ENCODE peak calls at places on chromosomes 2 and 18, in six cellular contexts. G is CD4-positive, CD25-positive, alpha-beta regulatory T cell; J is tibial nerve; E is CD4-positive, alpha-beta T cell; N is right lobe of liver; D is IMR-90. Z is an unnamed sample.

GRCh38 chr2:208648368-208648767 is 241.8 kb downstream of the PTH2R start:
- DNase-seq in D (no peak), J (no peak), E (no peak), G (no peak), N (no peak), Z (no peak)

GRCh38 chr2:71299507-71299906 is 32.1 kb upstream of the ZNF638 start:
- DNase-seq in D (peak), E (no peak), J (no peak), G (peak), N (no peak), Z (no peak)

GRCh38 chr2:45259144-45259543 is 249.9 kb upstream of the SIX2 start:
- DNase-seq in E (no peak), G (no peak), J (no peak), D (no peak), N (no peak), Z (no peak)

GRCh38 chr2:25339791-25340339 is 1.9 kb downstream of the DNMT3A start:
- DNase-seq in D (no peak), G (no peak), N (peak), J (peak), E (no peak), Z (no peak)

GRCh38 chr18:9823805-9824473 is 61.8 kb upstream of the TXNDC2 start:
- DNase-seq in N (no peak), D (peak), G (no peak), J (no peak), E (no peak), Z (no peak)

GRCh38 chr2:191202881-191203397 is 42.3 kb upstream of the MYO1B start:
- DNase-seq in G (no peak), E (no peak), N (no peak), D (peak), J (no peak), Z (no peak)

GRCh38 chr18:5518899-5519371 is 24.9 kb downstream of the EPB41L3 start:
- DNase-seq in G (no peak), D (peak), E (no peak), J (no peak), N (no peak), Z (no peak)

GRCh38 chr2:33246432-33246831 is 230.0 kb upstream of the RASGRP3 start:
- DNase-seq in D (no peak), N (no peak), G (no peak), J (no peak), E (no peak), Z (no peak)

GRCh38 chr2:30801821-30802455 is 5.3 kb downstream of the CAPN13 start:
- DNase-seq in J (no peak), G (no peak), N (no peak), D (no peak), E (no peak), Z (no peak)

GRCh38 chr2:66814916-66815315 is 380.0 kb downstream of the MEIS1 start:
- DNase-seq in J (no peak), G (no peak), N (no peak), D (no peak), E (no peak), Z (no peak)

GRCh38 chr2:112880696-112881095 is 30.3 kb upstream of the IL37 start:
- DNase-seq in D (peak), E (no peak), G (no peak), J (no peak), N (no peak), Z (no peak)
- H3K27ac ChIP-seq in D (peak), E (no peak), G (no peak), J (no peak), N (no peak), Z (peak)

DNA sequence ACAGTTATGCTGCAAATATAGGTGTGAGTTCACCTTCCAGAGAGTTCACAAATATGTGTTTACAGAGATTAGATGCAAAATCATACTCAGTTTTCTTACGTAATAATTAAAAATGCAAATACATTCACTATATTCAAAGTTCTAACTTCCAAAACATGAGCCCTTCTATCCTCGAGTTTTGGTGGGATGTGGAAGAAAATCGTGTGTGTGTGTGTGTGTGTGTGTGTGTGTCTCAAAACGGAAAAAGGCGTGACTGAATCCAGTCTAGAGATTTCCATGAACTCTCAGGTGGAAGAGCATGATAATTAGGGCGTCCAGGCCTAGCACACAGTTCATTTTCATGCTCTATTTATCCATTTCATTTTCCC is 1.2 kb downstream of the DSG2 start:
- DNase-seq in D (no peak), N (no peak), G (no peak), J (no peak), E (no peak), Z (no peak)
- H3K27ac ChIP-seq in D (no peak), N (peak), G (no peak), J (peak), E (no peak), Z (no peak)

GRCh38 chr2:54598347-54599325 is 124.8 kb upstream of the EML6 start:
- DNase-seq in J (no peak), G (no peak), E (no peak), D (peak), N (no peak), Z (no peak)

GRCh38 chr2:54597153-54597827 is 126.2 kb upstream of the EML6 start:
- DNase-seq in G (no peak), J (no peak), N (peak), E (no peak), D (peak), Z (no peak)

GRCh38 chr2:54601339-54601738 is 122.1 kb upstream of the EML6 start:
- DNase-seq in D (no peak), J (no peak), G (no peak), E (no peak), N (no peak), Z (no peak)

GRCh38 chr2:54599326-54599710 is 124.1 kb upstream of the EML6 start:
- DNase-seq in G (no peak), D (no peak), E (no peak), J (no peak), N (peak), Z (no peak)

GRCh38 chr2:54599914-54600313 is 123.5 kb upstream of the EML6 start:
- DNase-seq in N (peak), E (no peak), D (no peak), G (no peak), J (peak), Z (no peak)
- H3K27ac ChIP-seq in N (peak), E (peak), D (no peak), G (no peak), J (peak), Z (no peak)

DNA sequence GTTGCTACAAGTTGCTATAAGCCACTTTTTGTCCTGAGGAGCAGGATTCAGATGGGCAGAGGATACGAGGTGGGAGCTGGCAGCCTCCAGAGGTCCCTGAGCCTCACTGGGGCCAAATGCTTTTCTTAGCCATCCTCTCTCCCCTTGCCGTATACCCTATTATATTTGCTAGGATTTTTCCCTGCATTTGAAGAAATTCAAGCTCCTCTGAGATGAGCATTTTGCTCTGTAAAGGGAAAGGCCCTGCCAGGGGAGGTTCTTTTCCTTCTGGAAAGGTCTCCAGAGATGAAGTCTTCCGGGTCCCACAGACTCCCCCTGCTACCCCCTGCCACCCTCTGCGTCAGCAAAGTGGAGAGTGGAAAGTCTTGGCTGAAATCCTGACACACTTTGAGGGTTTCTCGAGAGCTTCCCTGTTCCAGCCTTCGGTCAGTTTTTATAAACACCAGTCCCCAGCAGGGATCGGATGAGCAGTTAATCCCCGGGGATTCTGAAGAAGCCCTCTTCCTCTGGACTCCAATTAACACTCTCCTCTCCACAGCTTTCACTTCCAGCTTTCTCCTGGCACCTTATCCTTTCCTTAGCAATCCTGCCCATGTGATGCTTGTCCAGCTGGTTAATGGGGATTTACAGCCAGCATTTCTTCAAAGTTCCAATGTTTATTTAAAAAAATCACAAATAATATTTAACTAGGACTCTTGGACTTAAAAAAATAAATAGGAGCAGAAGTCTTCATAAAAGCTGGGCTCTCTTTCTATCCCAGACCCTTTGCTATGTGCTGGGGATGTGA is 13.1 kb downstream of the CYRIA start:
- DNase-seq in N (no peak), J (no peak), D (peak), E (no peak), G (no peak), Z (no peak)
- H3K27ac ChIP-seq in N (peak), J (peak), D (peak), E (no peak), G (no peak), Z (peak)

GRCh38 chr2:109456776-109457175 is 157.0 kb downstream of the SEPTIN10 start:
- DNase-seq in E (no peak), G (no peak), J (no peak), N (no peak), D (no peak), Z (no peak)
- H3K27ac ChIP-seq in E (no peak), G (no peak), J (no peak), N (no peak), D (no peak), Z (no peak)

DNA sequence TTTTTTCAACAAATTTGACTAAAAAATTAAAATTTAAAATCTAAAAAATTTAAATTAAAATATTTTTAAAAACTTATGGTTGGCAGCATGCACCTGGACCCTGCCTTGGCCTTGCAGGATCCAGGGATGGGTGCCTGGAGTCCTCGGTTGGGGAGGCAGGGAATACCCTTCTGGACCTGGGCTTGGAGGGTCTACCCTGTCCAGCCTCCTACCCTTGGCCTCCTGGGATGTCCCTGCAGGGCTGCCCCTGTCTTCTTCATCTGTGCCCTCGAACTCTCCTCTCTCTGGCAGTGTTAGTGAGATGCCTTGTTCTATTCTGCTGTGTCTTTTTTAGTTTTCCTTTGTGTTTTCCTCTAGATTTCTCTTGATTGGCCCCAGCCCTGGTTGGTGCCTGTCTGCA is 68.9 kb upstream of the HAAO start:
- DNase-seq in J (no peak), N (no peak), D (no peak), E (no peak), G (no peak), Z (no peak)
- H3K27ac ChIP-seq in J (no peak), N (no peak), D (no peak), E (no peak), G (no peak), Z (no peak)

GRCh38 chr2:54575379-54575888 is 119.3 kb downstream of the SPTBN1 start:
- DNase-seq in D (peak), N (no peak), G (no peak), J (no peak), E (no peak), Z (no peak)
- H3K27ac ChIP-seq in D (no peak), N (peak), G (peak), J (peak), E (peak), Z (no peak)

DNA sequence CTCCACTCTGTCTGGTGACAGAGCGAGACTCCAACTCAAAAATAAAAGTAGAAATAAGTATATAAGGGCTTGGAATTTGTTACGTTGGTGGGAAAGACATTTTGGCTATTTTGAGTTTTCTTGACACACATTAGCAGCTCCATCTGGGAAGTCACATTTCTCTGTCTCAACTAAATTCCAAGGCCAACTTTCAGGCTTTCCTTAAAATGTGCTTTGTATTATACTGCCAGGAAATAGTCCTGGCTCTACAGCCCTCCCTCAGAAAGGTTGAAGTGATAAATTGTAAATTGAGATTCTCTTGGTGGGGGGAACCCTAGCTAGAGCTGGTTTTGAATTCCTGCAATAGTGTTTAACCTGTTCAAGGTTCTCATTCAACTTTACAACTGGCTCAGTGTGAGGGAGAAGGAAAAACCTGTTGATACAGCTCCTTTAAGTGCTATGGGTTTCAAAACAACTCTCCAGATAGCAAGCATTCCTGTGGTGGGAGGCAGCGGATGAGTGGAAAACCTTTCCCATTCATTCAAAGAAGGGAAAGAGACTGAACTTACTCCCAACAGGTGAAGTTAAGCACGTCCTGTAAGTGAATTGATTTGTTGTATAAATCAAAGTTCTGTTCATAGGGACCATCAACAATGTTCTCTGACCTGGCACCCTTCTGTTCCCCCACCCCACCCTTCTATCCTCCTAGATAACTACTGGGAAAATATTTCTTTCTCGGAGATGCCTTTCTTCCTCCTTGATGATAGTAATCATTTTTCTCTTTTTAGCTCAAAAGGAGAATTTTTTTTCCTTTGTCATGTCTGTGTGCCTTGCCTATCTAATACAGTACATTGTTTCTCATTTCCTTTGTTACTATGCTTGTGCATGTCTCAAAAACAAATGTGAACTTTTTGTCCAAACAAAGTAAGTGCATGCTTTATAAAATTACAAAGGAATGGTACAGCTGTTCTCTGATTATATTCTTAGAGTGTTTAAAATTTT is 44.2 kb upstream of the SLC39A10 start:
- DNase-seq in D (peak), G (no peak), N (no peak), E (no peak), J (no peak), Z (no peak)
- H3K27ac ChIP-seq in D (peak), G (no peak), N (no peak), E (no peak), J (no peak), Z (no peak)

GRCh38 chr2:27712547-27712946 is 48.9 kb downstream of the SLC4A1AP start:
- DNase-seq in G (no peak), J (no peak), E (no peak), D (no peak), N (no peak), Z (no peak)
- H3K27ac ChIP-seq in G (no peak), J (no peak), E (no peak), D (no peak), N (no peak), Z (no peak)

DNA sequence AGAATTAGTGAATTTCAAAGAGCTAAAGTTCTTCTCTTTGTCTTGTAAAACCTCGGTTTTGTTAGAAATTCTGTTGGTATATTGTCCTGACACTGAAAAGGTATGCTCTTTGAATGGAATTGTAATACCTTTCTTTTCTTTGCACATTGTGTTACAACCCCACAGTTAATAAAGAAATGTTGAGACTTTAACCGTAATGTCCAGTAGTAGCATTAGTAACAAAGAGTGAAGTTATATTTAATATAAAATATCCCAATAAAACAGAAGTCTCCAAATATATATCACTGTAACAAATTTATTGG is 69.8 kb downstream of the EHBP1 start:
- DNase-seq in G (no peak), D (no peak), J (no peak), E (no peak), N (no peak), Z (no peak)
- H3K27ac ChIP-seq in G (no peak), D (no peak), J (no peak), E (no peak), N (no peak), Z (no peak)

Z was measured in caudate nucleus.